ENCODE peak calls at places on chromosomes 2 and 18, in ten cellular contexts. G is activated CD4-positive, CD25-positive, alpha-beta regulatory T cell treated with anti-CD3 and anti-CD28 coated beads, Interleukin-2, amount 50 U/mL, for 72 hours; J is hypothalamus; A is heart left ventricle; W is astrocyte; F is activated CD4-positive, alpha-beta T cell treated with anti-CD3 and anti-CD28 coated beads, Interleukin-2, amount 10 ng/mL, durations not matched to agents 7 days and 5 days; T is IMR-90; V is A549; N is right atrium auricular region; X is midbrain. L is an unnamed sample.

GRCh38 chr2:84450288-84451227 is 8.5 kb downstream of the SUCLG1 start:
- DNase-seq in N (no peak), G (no peak), A (no peak), F (no peak), X (no peak), J (no peak), T (no peak), V (no peak), W (no peak), L (no peak)

GRCh38 chr2:173239644-173240043 is 115.0 kb upstream of the CDCA7 start:
- DNase-seq in T (peak), W (no peak), A (no peak), F (no peak), X (no peak), J (no peak), V (no peak), N (no peak), G (no peak), L (peak)

GRCh38 chr2:63589148-63589972 is 597 bp downstream of the MDH1 start:
- DNase-seq in W (no peak), N (no peak), T (no peak), G (no peak), V (peak), J (no peak), X (no peak), F (no peak), A (no peak), L (no peak)

GRCh38 chr2:240817496-240818292 is 2.3 kb downstream of the KIF1A start:
- DNase-seq in X (no peak), N (no peak), W (no peak), J (no peak), A (peak), F (no peak), V (no peak), T (no peak), G (no peak), L (no peak)

GRCh38 chr18:60623331-60623730 is 250.8 kb upstream of the MC4R start:
- DNase-seq in G (no peak), T (no peak), W (no peak), V (no peak), F (no peak), A (no peak), J (no peak), X (no peak), N (no peak), L (no peak)

GRCh38 chr2:15218423-15219086 is 342.6 kb downstream of the NBAS start:
- DNase-seq in J (no peak), G (no peak), T (no peak), V (no peak), N (no peak), F (no peak), A (no peak), X (no peak), W (no peak), L (no peak)

GRCh38 chr2:230602562-230603230 is 109.9 kb upstream of the CAB39 start:
- DNase-seq in T (no peak), X (no peak), N (no peak), J (no peak), F (peak), V (no peak), A (no peak), G (peak), W (no peak), L (peak)

GRCh38 chr2:51213826-51214225 is 181.9 kb upstream of the NRXN1 start:
- DNase-seq in A (no peak), N (no peak), T (peak), F (no peak), W (peak), G (no peak), X (no peak), V (no peak), J (no peak), L (no peak)

GRCh38 chr2:99554238-99554637 is 64.4 kb upstream of the REV1 start:
- DNase-seq in X (no peak), V (peak), A (no peak), G (no peak), F (no peak), N (no peak), W (no peak), J (no peak), T (no peak), L (no peak)

GRCh38 chr18:46243673-46244072 is 139.5 kb downstream of the HAUS1 start:
- DNase-seq in X (no peak), J (no peak), W (no peak), V (no peak), G (no peak), A (no peak), T (no peak), F (no peak), N (no peak), L (no peak)

GRCh38 chr18:79484661-79485621 is 89.2 kb downstream of the NFATC1 start:
- DNase-seq in W (peak), N (peak), G (no peak), X (no peak), J (no peak), F (no peak), T (peak), A (peak), V (no peak), L (no peak)

GRCh38 chr2:70991742-70992141 is 2.9 kb downstream of the TEX261 start:
- DNase-seq in J (no peak), X (no peak), W (no peak), V (no peak), F (no peak), G (no peak), N (no peak), T (no peak), A (no peak), L (no peak)

GRCh38 chr2:70789304-70790078 is 952 bp downstream of the FIGLA start:
- DNase-seq in T (peak), F (peak), A (peak), G (peak), N (peak), X (peak), V (peak), J (peak), W (peak), L (no peak)

GRCh38 chr2:205934443-205934842 is 151.5 kb downstream of the INO80D start:
- DNase-seq in X (no peak), W (no peak), G (no peak), F (no peak), N (no peak), J (no peak), A (no peak), T (no peak), V (peak), L (no peak)

GRCh38 chr2:62578837-62579640 is 73.0 kb upstream of the TMEM17 start:
- DNase-seq in W (peak), T (peak), A (no peak), X (no peak), V (peak), N (no peak), J (no peak), F (no peak), G (no peak), L (no peak)

GRCh38 chr18:56641714-56642331 is 3.4 kb upstream of the TXNL1 start:
- DNase-seq in W (peak), V (peak), T (peak), N (no peak), G (no peak), A (no peak), J (no peak), X (no peak), F (no peak), L (no peak)

GRCh38 chr2:4763009-4763408 is 929.2 kb upstream of the SOX11 start:
- DNase-seq in X (no peak), J (no peak), N (no peak), G (no peak), T (no peak), W (no peak), F (no peak), A (no peak), V (peak), L (no peak)

GRCh38 chr18:1018211-1018651 is 113.6 kb downstream of the ADCYAP1 start:
- DNase-seq in A (no peak), T (peak), F (no peak), N (no peak), X (no peak), J (no peak), W (peak), G (no peak), V (no peak), L (no peak)

GRCh38 chr2:219638217-219638947 is 11.0 kb downstream of the SLC4A3 start:
- DNase-seq in T (no peak), X (no peak), W (no peak), F (no peak), G (no peak), N (no peak), A (no peak), V (no peak), J (no peak), L (no peak)

GRCh38 chr2:1841461-1841860 is 97.1 kb upstream of the PXDN start:
- DNase-seq in G (no peak), T (no peak), J (no peak), V (no peak), X (no peak), A (no peak), F (no peak), W (no peak), N (no peak), L (no peak)

GRCh38 chr18:6336239-6336638 is 78.5 kb downstream of the L3MBTL4 start:
- DNase-seq in V (no peak), N (no peak), W (no peak), X (no peak), A (no peak), G (no peak), J (no peak), T (no peak), F (no peak), L (no peak)

GRCh38 chr2:172038121-172038520 is 38.4 kb downstream of the METAP1D start:
- DNase-seq in G (no peak), T (peak), X (no peak), J (no peak), V (no peak), W (no peak), N (no peak), F (no peak), A (no peak), L (no peak)

GRCh38 chr2:223100061-223100511 is 48.1 kb downstream of the KCNE4 start:
- DNase-seq in V (no peak), X (no peak), W (peak), A (peak), F (no peak), T (peak), N (no peak), G (no peak), J (no peak), L (no peak)

GRCh38 chr2:18180031-18180610 is 301.7 kb downstream of the KCNS3 start:
- DNase-seq in N (no peak), V (no peak), G (no peak), A (no peak), T (no peak), W (no peak), F (no peak), X (no peak), J (no peak), L (no peak)

GRCh38 chr18:23229472-23229871 is 94.2 kb downstream of the CABLES1 start:
- DNase-seq in G (no peak), W (no peak), T (peak), X (no peak), J (no peak), V (no peak), N (no peak), F (no peak), A (no peak), L (no peak)

GRCh38 chr2:232458661-232459418 is 2.9 kb downstream of the ALPI start:
- DNase-seq in T (no peak), N (no peak), W (no peak), J (no peak), X (no peak), V (no peak), G (no peak), F (no peak), A (no peak), L (no peak)

GRCh38 chr2:124027182-124027581 is 2.1 kb downstream of the CNTNAP5 start:
- DNase-seq in G (no peak), J (no peak), V (peak), N (no peak), X (peak), T (peak), A (no peak), W (peak), F (no peak), L (peak)

GRCh38 chr2:160583162-160583522 is 89.5 kb upstream of the RBMS1 start:
- DNase-seq in X (no peak), T (peak), W (peak), A (no peak), J (no peak), F (no peak), N (no peak), V (peak), G (no peak), L (no peak)